ENCODE peak calls at places on chromosomes 2 and 18, in four cellular contexts. X is mesenchymal stem cell, P is heart left ventricle, R is NT2/D1. U is an unnamed sample. For H3K27me3 and H3K9me3, the result is how much of the 10 kb centered on the place peaks cover.

GRCh38 chr18:61360440-61361383 is 27.5 kb downstream of the CDH20 start:
- DNase-seq in X (no peak), R (no peak), P (no peak), U (no peak)

GRCh38 chr2:81196933-81197628 is 892.5 kb upstream of the LRRTM1 start:
- DNase-seq in P (no peak), R (no peak), X (no peak), U (no peak)

GRCh38 chr2:46801731-46802664 is 113.6 kb downstream of the MCFD2 start:
- DNase-seq in X (no peak), R (no peak), P (no peak), U (peak)

GRCh38 chr2:144237845-144238637 is 281.9 kb downstream of the ZEB2 start:
- DNase-seq in R (no peak), X (no peak), P (no peak), U (peak)

GRCh38 chr2:236715077-236715476 is 145.5 kb downstream of the ACKR3 start:
- DNase-seq in X (no peak), R (no peak), P (no peak), U (peak)

GRCh38 chr18:73563345-73563744 is 584.3 kb downstream of the FBXO15 start:
- DNase-seq in P (no peak), R (no peak), X (no peak), U (no peak)

GRCh38 chr2:101368371-101368770 is 18.9 kb downstream of the CREG2 start:
- DNase-seq in P (no peak), R (no peak), X (no peak), U (no peak)

GRCh38 chr2:128403814-128404708 is 85.4 kb upstream of the HS6ST1 start:
- DNase-seq in P (no peak), X (no peak), R (no peak), U (no peak)

GRCh38 chr18:37547196-37547595 is 18.4 kb downstream of the CELF4 start:
- DNase-seq in R (no peak), X (no peak), P (no peak), U (no peak)

GRCh38 chr18:55453186-55453585 is 134.8 kb downstream of the TCF4 start:
- DNase-seq in R (no peak), X (no peak), P (no peak), U (no peak)

GRCh38 chr2:159713691-159714585 is 1.6 kb downstream of the MARCHF7 start:
- DNase-seq in X (peak), R (no peak), P (no peak), U (no peak)

GRCh38 chr2:177254433-177255226 is 9.9 kb downstream of the NFE2L2 start:
- DNase-seq in R (peak), P (peak), X (peak), U (no peak)

GRCh38 chr18:45014047-45014501 is 333.4 kb downstream of the SETBP1 start:
- DNase-seq in P (no peak), X (peak), R (peak), U (no peak)

GRCh38 chr2:199366406-199366805 is 91.3 kb downstream of the SATB2 start:
- DNase-seq in X (peak), R (no peak), P (no peak), U (no peak)

GRCh38 chr2:112916145-112916571 is 5.2 kb downstream of the IL37 start:
- DNase-seq in X (no peak), P (no peak), R (no peak), U (no peak)

GRCh38 chr2:113390133-113390849 is 47.2 kb upstream of the ZNG1B start:
- DNase-seq in P (peak), R (peak), X (peak), U (peak)

GRCh38 chr2:26298638-26299393 is 47.1 kb upstream of the SELENOI start:
- DNase-seq in P (peak), R (no peak), X (peak), U (peak)

GRCh38 chr18:38923136-38923535 is 1357.5 kb upstream of the CELF4 start:
- DNase-seq in R (no peak), P (no peak), X (peak), U (no peak)

GRCh38 chr2:101002562-101003277 is 631 bp downstream of the RPL31 start:
- DNase-seq in X (peak), P (no peak), R (no peak), U (no peak)

GRCh38 chr2:31287681-31288080 is 53.7 kb downstream of the EHD3 start:
- DNase-seq in P (no peak), R (no peak), X (peak), U (no peak)

DNA sequence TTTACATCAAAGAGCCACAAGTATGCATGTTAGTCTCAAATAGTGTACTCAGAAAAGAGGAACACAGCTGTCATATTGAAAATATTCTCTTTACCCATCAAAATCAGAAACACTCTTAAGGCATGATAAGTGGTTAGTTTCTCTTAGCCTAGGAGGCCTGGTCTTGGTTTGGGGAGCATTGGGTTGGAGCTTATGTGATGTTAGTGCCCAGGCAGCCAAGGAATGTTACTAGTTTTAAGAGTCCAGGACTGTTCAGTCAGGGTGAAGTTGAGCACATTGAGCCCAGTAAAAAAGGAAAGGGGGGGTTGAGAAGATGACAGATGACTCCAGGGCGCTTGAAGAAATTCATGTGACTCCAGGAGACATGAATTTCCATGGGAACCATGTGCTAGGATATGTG is 340.6 kb downstream of the HRH4 start:
- DNase-seq in X (peak), R (no peak), P (no peak), U (no peak)
- H3K27me3 ChIP-seq in X (under half), R (under half), P (under half), U (under half)

GRCh38 chr18:12520442-12520992 is 112.8 kb downstream of the PRELID3A start:
- DNase-seq in P (no peak), X (peak), R (no peak), U (no peak)

GRCh38 chr18:12517142-12517541 is 109.4 kb downstream of the PRELID3A start:
- DNase-seq in X (no peak), R (no peak), P (no peak), U (no peak)

GRCh38 chr18:12516049-12516677 is 108.4 kb downstream of the PRELID3A start:
- DNase-seq in R (no peak), P (no peak), X (peak), U (no peak)

GRCh38 chr18:12518326-12518725 is 110.6 kb downstream of the PRELID3A start:
- DNase-seq in P (no peak), X (peak), R (no peak), U (no peak)

DNA sequence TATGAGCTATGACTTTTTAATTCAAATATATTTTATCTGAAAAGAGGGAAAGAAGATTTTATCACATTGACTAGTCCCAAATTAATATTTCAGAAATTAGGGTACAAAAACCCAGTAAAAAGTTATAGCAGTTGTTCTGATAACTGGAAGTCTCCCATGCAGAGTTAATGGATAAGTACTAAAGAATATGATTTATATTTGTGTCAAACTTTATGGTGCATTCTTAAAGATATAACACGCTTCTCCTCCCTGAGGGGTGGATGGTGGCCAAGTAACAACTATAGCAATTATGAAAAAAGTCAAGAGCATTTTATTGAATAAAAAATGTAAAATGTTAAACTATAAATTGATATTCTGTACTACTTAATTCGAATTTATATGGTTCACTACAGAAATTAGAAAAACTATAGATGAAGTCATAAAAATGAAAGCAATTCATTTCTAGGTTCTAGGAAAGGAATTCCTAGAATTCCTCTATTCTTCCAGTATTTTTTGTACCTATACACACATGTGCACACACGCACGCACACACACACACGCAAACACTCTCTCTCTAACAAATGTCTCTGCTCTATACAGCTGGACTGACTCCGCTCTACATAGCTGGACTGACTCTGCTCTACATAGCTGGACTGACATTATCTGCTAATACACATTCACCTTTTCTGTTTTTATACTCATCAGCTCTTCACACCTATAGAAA is 111.3 kb downstream of the PRELID3A start:
- DNase-seq in P (no peak), X (no peak), R (no peak), U (no peak)
- H3K4me3 ChIP-seq in P (no peak), X (no peak), R (no peak), U (no peak)

DNA sequence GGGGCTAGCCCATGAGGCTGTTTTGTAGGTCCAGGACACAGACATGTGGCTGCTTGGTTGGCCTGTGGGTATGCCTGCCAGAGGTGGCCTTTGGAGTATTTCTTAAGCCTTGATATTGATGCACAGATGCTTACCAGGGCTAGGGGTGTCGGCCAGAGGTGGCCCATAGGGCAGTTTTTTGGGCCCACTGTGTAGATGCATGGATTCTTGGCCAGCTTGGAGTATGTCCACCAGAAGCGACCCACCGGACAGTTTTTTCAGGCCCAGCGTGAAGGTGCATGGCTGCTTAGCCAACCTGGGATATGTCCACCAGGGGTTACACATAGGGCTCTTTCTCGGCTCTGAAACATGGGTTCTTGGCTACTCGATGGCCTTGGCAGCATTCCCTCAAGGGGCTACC is 1199.1 kb downstream of the CNTNAP5 start:
- DNase-seq in P (no peak), X (no peak), R (no peak), U (no peak)
- H3K9me3 ChIP-seq in P (under half), X (under half), R (under half), U (under half)

GRCh38 chr2:181675241-181675640 is 5.1 kb downstream of the NEUROD1 start:
- DNase-seq in R (no peak), X (no peak), P (no peak), U (no peak)
- H3K27me3 ChIP-seq in R (half or more), X (half or more), P (under half), U (under half)

DNA sequence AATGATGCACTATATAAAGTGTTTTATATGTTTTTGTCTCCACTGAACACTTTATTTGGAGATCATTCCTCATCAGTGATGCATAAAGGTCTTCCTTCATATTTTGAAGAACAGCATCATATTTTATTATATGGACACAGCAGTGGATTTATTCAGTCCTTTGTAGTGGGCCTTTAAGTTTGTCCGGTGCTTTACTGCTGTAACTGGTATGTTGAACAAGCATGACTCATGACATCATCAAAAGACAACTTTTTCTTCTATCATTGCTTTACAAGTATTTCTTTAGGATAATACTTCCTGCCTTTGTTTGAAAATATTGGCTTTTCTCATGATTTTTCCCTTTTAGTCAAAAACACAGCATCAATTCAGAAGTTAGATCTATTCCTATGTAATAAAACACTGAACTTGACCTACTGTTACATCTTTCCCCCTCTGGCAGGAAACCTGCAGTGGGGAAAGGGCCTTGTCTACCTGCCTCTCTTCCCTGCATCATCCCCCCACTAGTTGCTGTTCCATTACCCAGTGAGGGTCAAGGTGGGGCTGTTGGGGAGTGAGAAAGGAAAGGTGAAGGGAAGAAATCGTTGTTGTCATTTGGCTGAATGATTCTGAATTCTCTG is 241.2 kb downstream of the CYP26B1 start:
- DNase-seq in X (no peak), P (no peak), R (no peak), U (no peak)
- H3K4me3 ChIP-seq in X (peak), P (no peak), R (no peak), U (no peak)

DNA sequence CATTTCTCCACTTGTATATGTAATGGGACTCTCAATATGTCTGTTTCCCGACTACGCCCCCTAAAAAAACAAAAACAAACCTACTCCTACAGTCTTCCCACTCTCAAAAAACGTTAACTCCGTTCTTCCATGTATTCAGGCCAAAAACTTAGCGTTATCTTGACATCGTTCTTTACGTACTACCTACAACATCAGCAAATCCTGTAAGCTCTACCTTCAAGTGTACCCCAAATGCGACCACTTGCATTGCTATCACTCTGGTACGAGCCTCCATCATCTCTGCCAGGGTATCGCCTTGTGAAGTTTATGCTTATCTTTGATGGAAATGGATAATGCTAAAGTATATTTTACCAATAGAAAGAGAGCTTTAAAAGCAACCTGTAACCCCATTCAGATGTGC is 479 bp downstream of the GPATCH11 start:
- DNase-seq in X (no peak), R (no peak), P (no peak), U (no peak)
- H3K9me3 ChIP-seq in X (under half), R (under half), P (under half), U (under half)

DNA sequence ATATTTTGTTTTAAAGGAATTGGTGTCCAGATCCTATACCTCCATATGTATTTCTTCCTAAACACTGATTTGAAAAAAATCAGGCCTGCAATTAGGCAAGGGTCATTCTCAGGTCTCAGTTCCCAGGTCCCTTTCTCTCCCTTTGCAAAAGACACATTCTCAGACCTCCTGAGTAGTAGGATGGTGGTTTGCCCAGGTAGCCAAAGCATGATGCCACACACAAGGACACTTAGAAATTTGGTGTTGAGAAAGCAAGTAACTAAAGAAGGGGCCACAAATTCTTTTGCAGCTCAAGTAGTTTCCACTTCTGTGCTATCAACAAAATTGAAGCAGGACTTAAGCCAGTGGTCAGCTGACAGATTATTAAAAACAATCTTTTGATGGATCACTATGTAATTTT is 6.5 kb upstream of the MYO5B start:
- DNase-seq in P (no peak), X (no peak), R (no peak), U (peak)
- H3K27me3 ChIP-seq in P (under half), X (half or more), R (under half), U (under half)

GRCh38 chr2:54809814-54810213 is 86.4 kb downstream of the EML6 start:
- DNase-seq in P (no peak), R (no peak), X (peak), U (no peak)

GRCh38 chr2:54813584-54813983 is 90.1 kb downstream of the EML6 start:
- DNase-seq in X (no peak), P (no peak), R (no peak), U (no peak)

GRCh38 chr2:54818226-54818625 is 94.8 kb downstream of the EML6 start:
- DNase-seq in P (no peak), R (no peak), X (no peak), U (no peak)

GRCh38 chr2:54810236-54810635 is 86.8 kb downstream of the EML6 start:
- DNase-seq in X (no peak), R (no peak), P (no peak), U (no peak)

DNA sequence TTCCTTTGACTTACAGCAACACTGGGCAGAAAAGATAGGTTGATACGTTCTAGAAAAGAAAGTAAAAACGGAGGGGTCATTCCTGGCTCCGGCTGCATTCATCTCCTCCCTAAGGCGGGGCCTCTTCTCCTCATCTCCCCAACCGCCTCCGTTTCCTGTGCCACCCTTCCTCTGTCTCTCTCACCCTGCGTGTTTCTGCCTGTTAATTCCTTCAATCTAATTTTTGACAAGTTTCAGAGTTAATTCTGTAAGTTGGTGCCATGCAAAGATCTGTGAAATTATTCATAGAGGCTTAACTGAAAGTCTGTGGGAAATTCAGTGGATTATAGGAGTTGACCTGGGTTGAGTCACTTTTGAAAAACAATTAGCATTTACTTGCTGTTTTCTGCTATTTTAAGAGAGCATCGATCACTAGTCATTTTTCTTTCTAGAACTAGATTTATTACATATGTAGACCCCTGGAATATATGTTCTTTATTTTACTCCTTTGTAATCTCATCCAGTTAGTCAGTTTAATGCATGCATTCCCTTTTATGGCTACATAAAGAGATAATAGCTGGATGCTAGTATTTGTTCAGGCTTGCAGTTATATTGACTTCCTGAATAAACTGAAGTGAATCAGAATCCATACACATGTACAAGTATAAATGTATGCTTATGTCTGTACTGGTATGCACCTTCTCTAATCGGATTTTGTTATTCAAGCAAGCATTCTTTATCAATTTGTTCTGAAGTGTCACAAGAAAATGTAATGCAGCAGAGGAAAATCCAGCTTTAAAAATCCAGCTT is 91.1 kb downstream of the EML6 start:
- DNase-seq in P (no peak), X (no peak), R (no peak), U (no peak)
- H3K4me3 ChIP-seq in P (no peak), X (no peak), R (no peak), U (no peak)

U was measured in thyroid gland.